ENCODE peak calls at places on chromosomes 3 and 15, in ten cellular contexts. One of them, this sample, is unnamed.

GRCh38 chr3:14803101-14803980 is 15.4 kb upstream of the FGD5 start:
- DNase-seq in GM23338: peak
- DNase-seq in heart left ventricle: peak
- DNase-seq in dorsolateral prefrontal cortex: peak
- DNase-seq in H1: no peak
- DNase-seq in body of pancreas: no peak
- DNase-seq in esophagus muscularis mucosa: no peak
- DNase-seq in BJ: no peak
- DNase-seq in fibroblast of pulmonary artery: no peak
- DNase-seq in IMR-90: no peak
- DNase-seq in this sample: no peak

GRCh38 chr3:133295199-133295901 is 104.5 kb upstream of the BFSP2 start:
- DNase-seq in GM23338: peak
- DNase-seq in heart left ventricle: no peak
- DNase-seq in dorsolateral prefrontal cortex: no peak
- DNase-seq in H1: no peak
- DNase-seq in body of pancreas: no peak
- DNase-seq in esophagus muscularis mucosa: no peak
- DNase-seq in BJ: no peak
- DNase-seq in fibroblast of pulmonary artery: peak
- DNase-seq in IMR-90: peak
- DNase-seq in this sample: no peak

GRCh38 chr15:92151741-92152140 is 241.9 kb upstream of the ST8SIA2 start:
- DNase-seq in GM23338: no peak
- DNase-seq in heart left ventricle: no peak
- DNase-seq in dorsolateral prefrontal cortex: no peak
- DNase-seq in H1: no peak
- DNase-seq in body of pancreas: no peak
- DNase-seq in esophagus muscularis mucosa: no peak
- DNase-seq in BJ: no peak
- DNase-seq in fibroblast of pulmonary artery: no peak
- DNase-seq in IMR-90: no peak
- DNase-seq in this sample: no peak

GRCh38 chr3:186320862-186321568 is 41.0 kb downstream of the DGKG start:
- DNase-seq in GM23338: no peak
- DNase-seq in heart left ventricle: no peak
- DNase-seq in dorsolateral prefrontal cortex: no peak
- DNase-seq in H1: no peak
- DNase-seq in body of pancreas: no peak
- DNase-seq in esophagus muscularis mucosa: peak
- DNase-seq in BJ: no peak
- DNase-seq in fibroblast of pulmonary artery: no peak
- DNase-seq in IMR-90: peak
- DNase-seq in this sample: no peak

GRCh38 chr3:158483701-158484100 is 87.3 kb upstream of the MLF1 start:
- DNase-seq in GM23338: no peak
- DNase-seq in heart left ventricle: no peak
- DNase-seq in dorsolateral prefrontal cortex: no peak
- DNase-seq in H1: no peak
- DNase-seq in body of pancreas: no peak
- DNase-seq in esophagus muscularis mucosa: no peak
- DNase-seq in BJ: no peak
- DNase-seq in fibroblast of pulmonary artery: no peak
- DNase-seq in IMR-90: no peak
- DNase-seq in this sample: no peak

GRCh38 chr3:46946856-46947544 is 29.5 kb downstream of the CCDC12 start:
- DNase-seq in GM23338: no peak
- DNase-seq in heart left ventricle: peak
- DNase-seq in dorsolateral prefrontal cortex: no peak
- DNase-seq in H1: no peak
- DNase-seq in body of pancreas: peak
- DNase-seq in esophagus muscularis mucosa: no peak
- DNase-seq in BJ: no peak
- DNase-seq in fibroblast of pulmonary artery: peak
- DNase-seq in IMR-90: peak
- DNase-seq in this sample: no peak

GRCh38 chr15:37059051-37059450 is 41.3 kb downstream of the MEIS2 start:
- DNase-seq in GM23338: no peak
- DNase-seq in heart left ventricle: no peak
- DNase-seq in dorsolateral prefrontal cortex: no peak
- DNase-seq in H1: no peak
- DNase-seq in body of pancreas: no peak
- DNase-seq in esophagus muscularis mucosa: no peak
- DNase-seq in BJ: no peak
- DNase-seq in fibroblast of pulmonary artery: peak
- DNase-seq in IMR-90: peak
- DNase-seq in this sample: no peak

GRCh38 chr15:69551391-69552056 is 98.9 kb downstream of the RPLP1 start:
- DNase-seq in GM23338: no peak
- DNase-seq in heart left ventricle: no peak
- DNase-seq in dorsolateral prefrontal cortex: no peak
- DNase-seq in H1: no peak
- DNase-seq in body of pancreas: no peak
- DNase-seq in esophagus muscularis mucosa: no peak
- DNase-seq in BJ: no peak
- DNase-seq in fibroblast of pulmonary artery: no peak
- DNase-seq in IMR-90: no peak
- DNase-seq in this sample: no peak

GRCh38 chr3:138371070-138371950 is 22.9 kb downstream of the MRAS start:
- DNase-seq in GM23338: no peak
- DNase-seq in heart left ventricle: no peak
- DNase-seq in dorsolateral prefrontal cortex: no peak
- DNase-seq in H1: no peak
- DNase-seq in body of pancreas: no peak
- DNase-seq in esophagus muscularis mucosa: no peak
- DNase-seq in BJ: no peak
- DNase-seq in fibroblast of pulmonary artery: no peak
- DNase-seq in IMR-90: no peak
- DNase-seq in this sample: no peak

GRCh38 chr3:141094851-141095545 is 43.9 kb downstream of the SPSB4 start:
- DNase-seq in GM23338: no peak
- DNase-seq in heart left ventricle: peak
- DNase-seq in dorsolateral prefrontal cortex: no peak
- DNase-seq in H1: no peak
- DNase-seq in body of pancreas: peak
- DNase-seq in esophagus muscularis mucosa: no peak
- DNase-seq in BJ: no peak
- DNase-seq in fibroblast of pulmonary artery: peak
- DNase-seq in IMR-90: peak
- DNase-seq in this sample: no peak

GRCh38 chr3:21954709-21955108 is 203.7 kb upstream of the ZNF385D start:
- DNase-seq in GM23338: no peak
- DNase-seq in heart left ventricle: no peak
- DNase-seq in dorsolateral prefrontal cortex: no peak
- DNase-seq in H1: no peak
- DNase-seq in body of pancreas: no peak
- DNase-seq in esophagus muscularis mucosa: no peak
- DNase-seq in BJ: peak
- DNase-seq in fibroblast of pulmonary artery: peak
- DNase-seq in IMR-90: peak
- DNase-seq in this sample: no peak

GRCh38 chr15:50192926-50193595 is 11.1 kb downstream of the SLC27A2 start:
- DNase-seq in GM23338: no peak
- DNase-seq in heart left ventricle: no peak
- DNase-seq in dorsolateral prefrontal cortex: no peak
- DNase-seq in H1: no peak
- DNase-seq in body of pancreas: no peak
- DNase-seq in esophagus muscularis mucosa: no peak
- DNase-seq in BJ: no peak
- DNase-seq in fibroblast of pulmonary artery: no peak
- DNase-seq in IMR-90: peak
- DNase-seq in this sample: no peak

GRCh38 chr3:138877246-138877645 is 42.5 kb upstream of the PIK3CB start:
- DNase-seq in GM23338: no peak
- DNase-seq in heart left ventricle: no peak
- DNase-seq in dorsolateral prefrontal cortex: no peak
- DNase-seq in H1: no peak
- DNase-seq in body of pancreas: no peak
- DNase-seq in esophagus muscularis mucosa: no peak
- DNase-seq in BJ: no peak
- DNase-seq in fibroblast of pulmonary artery: no peak
- DNase-seq in IMR-90: no peak
- DNase-seq in this sample: no peak

GRCh38 chr15:89758981-89759380 is 7.9 kb upstream of the MESP1 start:
- DNase-seq in GM23338: no peak
- DNase-seq in heart left ventricle: no peak
- DNase-seq in dorsolateral prefrontal cortex: no peak
- DNase-seq in H1: no peak
- DNase-seq in body of pancreas: no peak
- DNase-seq in esophagus muscularis mucosa: no peak
- DNase-seq in BJ: no peak
- DNase-seq in fibroblast of pulmonary artery: no peak
- DNase-seq in IMR-90: no peak
- DNase-seq in this sample: no peak

GRCh38 chr3:69558912-69559311 is 173.0 kb upstream of the FRMD4B start:
- DNase-seq in GM23338: no peak
- DNase-seq in heart left ventricle: peak
- DNase-seq in dorsolateral prefrontal cortex: no peak
- DNase-seq in H1: no peak
- DNase-seq in body of pancreas: peak
- DNase-seq in esophagus muscularis mucosa: no peak
- DNase-seq in BJ: no peak
- DNase-seq in fibroblast of pulmonary artery: peak
- DNase-seq in IMR-90: no peak
- DNase-seq in this sample: no peak
- H3K4me3 ChIP-seq in GM23338: no peak
- H3K4me3 ChIP-seq in heart left ventricle: no peak
- H3K4me3 ChIP-seq in dorsolateral prefrontal cortex: no peak
- H3K4me3 ChIP-seq in H1: no peak
- H3K4me3 ChIP-seq in body of pancreas: no peak
- H3K4me3 ChIP-seq in esophagus muscularis mucosa: no peak
- H3K4me3 ChIP-seq in BJ: no peak
- H3K4me3 ChIP-seq in fibroblast of pulmonary artery: no peak
- H3K4me3 ChIP-seq in IMR-90: no peak
- H3K4me3 ChIP-seq in this sample: no peak

GRCh38 chr3:196180346-196180745 is 30.9 kb downstream of the ZDHHC19 start:
- DNase-seq in GM23338: no peak
- DNase-seq in heart left ventricle: no peak
- DNase-seq in dorsolateral prefrontal cortex: no peak
- DNase-seq in H1: no peak
- DNase-seq in body of pancreas: no peak
- DNase-seq in esophagus muscularis mucosa: no peak
- DNase-seq in BJ: no peak
- DNase-seq in fibroblast of pulmonary artery: no peak
- DNase-seq in IMR-90: no peak
- DNase-seq in this sample: no peak

GRCh38 chr3:196178993-196179379 is 32.2 kb downstream of the ZDHHC19 start:
- DNase-seq in GM23338: no peak
- DNase-seq in heart left ventricle: no peak
- DNase-seq in dorsolateral prefrontal cortex: no peak
- DNase-seq in H1: no peak
- DNase-seq in body of pancreas: no peak
- DNase-seq in esophagus muscularis mucosa: no peak
- DNase-seq in BJ: no peak
- DNase-seq in fibroblast of pulmonary artery: no peak
- DNase-seq in IMR-90: no peak
- DNase-seq in this sample: no peak

GRCh38 chr3:196181127-196181546 is 30.1 kb downstream of the ZDHHC19 start:
- DNase-seq in GM23338: no peak
- DNase-seq in heart left ventricle: no peak
- DNase-seq in dorsolateral prefrontal cortex: no peak
- DNase-seq in H1: no peak
- DNase-seq in body of pancreas: no peak
- DNase-seq in esophagus muscularis mucosa: no peak
- DNase-seq in BJ: no peak
- DNase-seq in fibroblast of pulmonary artery: no peak
- DNase-seq in IMR-90: no peak
- DNase-seq in this sample: no peak

GRCh38 chr3:196177967-196178366 is 33.2 kb downstream of the ZDHHC19 start:
- DNase-seq in GM23338: no peak
- DNase-seq in heart left ventricle: no peak
- DNase-seq in dorsolateral prefrontal cortex: no peak
- DNase-seq in H1: no peak
- DNase-seq in body of pancreas: no peak
- DNase-seq in esophagus muscularis mucosa: no peak
- DNase-seq in BJ: no peak
- DNase-seq in fibroblast of pulmonary artery: no peak
- DNase-seq in IMR-90: no peak
- DNase-seq in this sample: no peak

GRCh38 chr3:196179380-196180308 is 31.6 kb downstream of the ZDHHC19 start:
- DNase-seq in GM23338: peak
- DNase-seq in heart left ventricle: no peak
- DNase-seq in dorsolateral prefrontal cortex: peak
- DNase-seq in H1: no peak
- DNase-seq in body of pancreas: no peak
- DNase-seq in esophagus muscularis mucosa: no peak
- DNase-seq in BJ: no peak
- DNase-seq in fibroblast of pulmonary artery: peak
- DNase-seq in IMR-90: peak
- DNase-seq in this sample: no peak
- TF ChIP-seq CTCF in GM23338: peak
- TF ChIP-seq CTCF in heart left ventricle: no peak
- TF ChIP-seq CTCF in dorsolateral prefrontal cortex: no peak
- TF ChIP-seq CTCF in H1: peak
- TF ChIP-seq CTCF in body of pancreas: no peak
- TF ChIP-seq CTCF in esophagus muscularis mucosa: no peak
- TF ChIP-seq CTCF in BJ: no peak
- TF ChIP-seq CTCF in fibroblast of pulmonary artery: no peak
- TF ChIP-seq CTCF in IMR-90: no peak
- TF ChIP-seq CTCF in this sample: no peak

GRCh38 chr15:45454825-45455224 is 67.7 kb downstream of the SLC30A4 start:
- DNase-seq in GM23338: no peak
- DNase-seq in heart left ventricle: peak
- DNase-seq in dorsolateral prefrontal cortex: peak
- DNase-seq in H1: no peak
- DNase-seq in body of pancreas: peak
- DNase-seq in esophagus muscularis mucosa: no peak
- DNase-seq in BJ: peak
- DNase-seq in fibroblast of pulmonary artery: peak
- DNase-seq in IMR-90: peak
- DNase-seq in this sample: no peak
- H3K4me3 ChIP-seq in GM23338: no peak
- H3K4me3 ChIP-seq in heart left ventricle: no peak
- H3K4me3 ChIP-seq in dorsolateral prefrontal cortex: no peak
- H3K4me3 ChIP-seq in H1: no peak
- H3K4me3 ChIP-seq in body of pancreas: no peak
- H3K4me3 ChIP-seq in esophagus muscularis mucosa: no peak
- H3K4me3 ChIP-seq in BJ: no peak
- H3K4me3 ChIP-seq in fibroblast of pulmonary artery: no peak
- H3K4me3 ChIP-seq in IMR-90: no peak
- H3K4me3 ChIP-seq in this sample: no peak

DNA sequence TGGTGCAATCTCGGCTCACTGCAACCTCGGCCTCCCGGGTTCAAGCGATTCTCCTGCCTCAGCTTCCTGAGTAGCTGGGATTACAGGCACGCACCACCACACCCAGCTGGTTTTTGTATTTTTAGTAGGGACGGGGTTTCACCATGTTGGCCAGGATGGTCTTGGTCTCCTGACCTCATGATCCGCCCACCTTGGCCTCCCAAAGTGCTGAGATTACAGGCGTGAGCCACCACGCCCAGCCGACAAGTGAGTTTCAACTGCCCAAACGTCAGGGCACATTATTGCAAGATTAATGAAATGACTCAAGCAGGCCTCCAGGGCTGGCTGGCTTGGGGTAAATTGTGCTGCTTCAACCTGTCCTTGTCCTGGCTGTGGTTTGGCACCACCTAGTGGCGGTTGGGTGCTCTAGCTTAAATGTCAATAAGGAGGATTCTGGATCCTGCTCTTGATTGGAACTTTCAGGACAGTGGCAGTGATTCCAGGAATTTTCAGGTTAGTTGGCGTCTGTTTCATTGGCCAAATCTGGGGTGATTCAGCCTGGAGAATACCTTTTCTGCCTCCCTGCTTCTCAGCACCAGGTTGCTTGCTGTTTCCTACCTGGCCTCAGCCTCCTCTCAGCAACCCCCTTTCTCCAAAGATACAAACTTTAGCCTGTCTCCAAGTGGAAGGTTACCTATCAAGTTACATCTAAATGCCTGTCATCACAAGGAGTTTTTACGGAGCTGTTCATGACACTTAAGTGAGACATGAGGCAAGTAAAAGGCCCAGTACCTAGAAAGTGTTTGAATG is 32.4 kb upstream of the SACM1L start:
- DNase-seq in GM23338: peak
- DNase-seq in heart left ventricle: peak
- DNase-seq in dorsolateral prefrontal cortex: peak
- DNase-seq in H1: peak
- DNase-seq in body of pancreas: peak
- DNase-seq in esophagus muscularis mucosa: peak
- DNase-seq in BJ: peak
- DNase-seq in fibroblast of pulmonary artery: peak
- DNase-seq in IMR-90: peak
- DNase-seq in this sample: peak
- TF ChIP-seq CTCF in GM23338: peak
- TF ChIP-seq CTCF in heart left ventricle: peak
- TF ChIP-seq CTCF in dorsolateral prefrontal cortex: peak
- TF ChIP-seq CTCF in H1: peak
- TF ChIP-seq CTCF in body of pancreas: peak
- TF ChIP-seq CTCF in esophagus muscularis mucosa: peak
- TF ChIP-seq CTCF in BJ: peak
- TF ChIP-seq CTCF in fibroblast of pulmonary artery: peak
- TF ChIP-seq CTCF in IMR-90: peak
- TF ChIP-seq CTCF in this sample: peak